ENCODE peak calls at places on chromosomes 3 and 15, in six cellular contexts. G is ovary; B is astrocyte; V is K562; U is naive thymus-derived CD4-positive, alpha-beta T cell; Y is CD8-positive, alpha-beta T cell. S is an unnamed sample.

GRCh38 chr3:133206921-133207320 is 168.7 kb downstream of the TMEM108 start:
- DNase-seq in G (no peak), B (no peak), V (no peak), U (no peak), Y (no peak), S (no peak)

GRCh38 chr15:39599871-39600270 is 19.0 kb downstream of the THBS1 start:
- DNase-seq in G (no peak), B (no peak), V (no peak), U (no peak), Y (no peak), S (no peak)

GRCh38 chr15:101128191-101128590 is 123.7 kb downstream of the CHSY1 start:
- DNase-seq in G (no peak), B (peak; percentile 98), V (no peak), U (no peak), Y (no peak), S (no peak)

GRCh38 chr15:80978685-80979084 is 10.9 kb downstream of the MESD start:
- DNase-seq in G (no peak), B (peak; percentile 52), V (peak; percentile 44), U (no peak), Y (no peak), S (no peak)

GRCh38 chr3:57006949-57007419 is 53.5 kb upstream of the SPATA12 start:
- DNase-seq in G (no peak), B (peak; percentile 38), V (peak; percentile 40), U (no peak), Y (no peak), S (no peak)

GRCh38 chr3:24420224-24420623 is 74.4 kb downstream of the THRB start:
- DNase-seq in G (no peak), B (no peak), V (no peak), U (no peak), Y (no peak), S (no peak)

GRCh38 chr3:54712539-54712938 is 215.3 kb downstream of the LRTM1 start:
- DNase-seq in G (no peak), B (peak; percentile 3), V (no peak), U (no peak), Y (no peak), S (peak; percentile 10)

GRCh38 chr15:101424984-101425383 is 64.5 kb downstream of the PCSK6 start:
- DNase-seq in G (no peak), B (no peak), V (no peak), U (no peak), Y (no peak), S (no peak)

GRCh38 chr3:53570709-53571108 is 76.3 kb downstream of the CACNA1D start:
- DNase-seq in G (no peak), B (peak; percentile 11), V (no peak), U (no peak), Y (no peak), S (no peak)

GRCh38 chr15:49620174-49620573 is 444 bp downstream of the FAM227B start:
- DNase-seq in G (no peak), B (peak; percentile 35), V (no peak), U (peak; percentile 3), Y (no peak), S (no peak)

GRCh38 chr15:43828061-43828657 is 1.4 kb downstream of the WDR76 start:
- DNase-seq in G (no peak), B (no peak), V (no peak), U (no peak), Y (no peak), S (no peak)

GRCh38 chr3:4006288-4006687 is 207.1 kb downstream of the LRRN1 start:
- DNase-seq in G (no peak), B (no peak), V (no peak), U (no peak), Y (no peak), S (no peak)

GRCh38 chr3:115999598-115999997 is 376.3 kb downstream of the GAP43 start:
- DNase-seq in G (no peak), B (peak; percentile 21), V (no peak), U (no peak), Y (no peak), S (no peak)

GRCh38 chr15:41981373-41982132 is 9.2 kb upstream of the EHD4 start:
- DNase-seq in G (peak; percentile 28), B (no peak), V (peak; percentile 36), U (no peak), Y (no peak), S (no peak)

DNA sequence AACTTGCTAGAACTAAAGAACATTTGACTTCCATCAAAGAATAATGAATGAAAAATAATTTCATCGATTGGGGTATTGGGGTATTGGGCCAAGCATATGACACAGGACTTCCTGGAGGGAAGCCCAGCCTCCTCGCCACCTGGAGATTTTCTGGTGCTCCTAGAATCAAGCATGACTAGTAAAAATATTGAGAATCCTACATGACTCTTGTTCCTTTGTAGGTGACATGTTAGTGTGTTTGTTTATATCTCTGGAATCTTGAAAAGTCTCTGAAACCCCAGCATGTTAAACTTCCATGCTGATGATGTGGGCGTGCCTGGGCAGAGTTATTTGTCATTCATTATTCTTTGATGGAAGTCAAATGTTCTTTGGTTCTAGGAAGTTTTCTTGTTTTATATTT is 90.1 kb upstream of the EPHB3 start:
- DNase-seq in G (no peak), B (no peak), V (no peak), U (no peak), Y (no peak), S (no peak)
- H3K4me1 ChIP-seq in G (peaks cover 8% of the 10 kb centered on the region), B (peaks cover 4% of the 10 kb centered on the region), V (no peaks in the 10 kb centered on the region), U (peaks cover 6% of the 10 kb centered on the region), Y (no peaks in the 10 kb centered on the region), S (peaks cover 12% of the 10 kb centered on the region)

DNA sequence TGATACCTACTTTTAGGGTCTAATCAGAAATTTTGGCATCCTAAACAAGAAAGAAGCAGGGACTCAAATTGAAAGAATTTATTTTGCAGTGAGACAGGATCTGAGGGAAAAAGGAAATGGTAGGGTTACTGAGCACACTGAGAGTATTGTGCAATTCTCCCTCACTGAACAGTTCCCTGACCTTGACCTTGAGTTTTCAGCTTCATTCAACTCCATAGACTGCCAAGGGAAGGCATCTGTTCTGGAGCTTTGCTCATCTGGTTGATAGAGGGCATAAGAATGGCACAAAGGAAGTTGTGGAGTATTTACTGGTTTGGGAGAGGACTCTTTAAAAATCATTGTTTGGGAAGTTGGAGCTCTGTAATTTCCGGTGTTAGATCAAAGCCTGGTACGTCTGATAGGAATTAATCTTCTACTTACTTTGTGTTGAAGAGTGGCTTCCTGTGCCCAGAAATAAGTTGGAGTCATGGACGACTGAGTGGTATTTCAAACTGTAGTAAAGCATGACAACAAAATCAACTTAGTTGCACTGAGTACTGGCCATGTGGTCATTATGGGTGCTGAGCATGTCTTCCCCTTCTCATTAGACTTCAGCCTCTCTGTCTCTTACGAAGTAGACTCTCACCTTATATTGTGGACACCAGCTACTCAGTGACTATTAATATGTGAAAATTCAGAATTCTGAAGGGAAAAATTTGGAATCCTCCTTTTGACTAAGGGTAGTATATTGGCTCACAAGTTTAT is 40.8 kb downstream of the CLDN1 start:
- DNase-seq in G (no peak), B (no peak), V (no peak), U (no peak), Y (no peak), S (no peak)
- H3K27ac ChIP-seq in G (peak overlapping the region; percentile 15), B (no peak overlapping the region), V (no peak overlapping the region), U (no peak overlapping the region), Y (no peak overlapping the region), S (no peak overlapping the region)

GRCh38 chr3:157154563-157155333 is 5.2 kb downstream of the CCNL1 start:
- DNase-seq in G (no peak), B (no peak), V (no peak), U (no peak), Y (no peak), S (no peak)
- H3K4me3 ChIP-seq in G (no peak overlapping the region), B (peak overlapping the region; percentile 30), V (no peak overlapping the region), U (peak overlapping the region; percentile 7), Y (no peak overlapping the region), S (no peak overlapping the region)

DNA sequence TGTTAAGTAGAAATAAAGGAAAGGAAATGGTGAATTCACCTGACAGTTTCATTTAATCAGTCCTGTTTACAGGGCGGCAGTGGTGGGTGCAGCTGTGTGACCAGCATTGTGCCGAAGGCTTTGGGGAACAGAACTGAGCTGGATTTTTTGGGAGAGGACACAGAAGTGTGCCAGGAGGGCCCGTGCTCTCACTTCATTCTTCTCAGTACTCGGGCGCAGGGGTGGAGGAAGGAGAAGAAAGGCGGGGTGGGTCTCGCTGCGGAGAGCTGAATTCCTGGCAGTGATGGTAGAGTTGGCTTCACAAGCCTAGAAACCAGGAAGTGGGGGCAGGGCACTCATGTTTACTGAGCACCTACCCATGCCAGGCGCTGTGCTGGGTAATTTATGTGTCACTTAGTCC is 64.6 kb downstream of the CRTC3 start:
- DNase-seq in G (no peak), B (peak; percentile 23), V (no peak), U (peak; percentile 89), Y (peak; percentile 77), S (peak; percentile 72)
- H3K4me1 ChIP-seq in G (peaks cover 27% of the 10 kb centered on the region), B (peaks cover 5% of the 10 kb centered on the region), V (peaks cover 39% of the 10 kb centered on the region), U (peaks cover 77% of the 10 kb centered on the region), Y (peaks cover 72% of the 10 kb centered on the region), S (peaks cover 63% of the 10 kb centered on the region)

S was measured in heart right ventricle.